ENCODE peak calls at places on chromosomes 5 and 9, in nine cellular contexts. One of them, this sample, is unnamed.

GRCh38 chr5:130687085-130687733 is 477.8 kb downstream of the HINT1 start:
- DNase-seq in HCT116: no peak
- DNase-seq in H1: no peak
- DNase-seq in astrocyte: no peak
- DNase-seq in GM23338: no peak
- DNase-seq in fibroblast of lung: no peak
- DNase-seq in neural progenitor cell: no peak
- DNase-seq in hepatocyte: no peak
- DNase-seq in osteoblast: no peak
- DNase-seq in this sample: no peak

GRCh38 chr9:4572184-4572826 is 82.0 kb downstream of the SLC1A1 start:
- DNase-seq in GM23338: no peak
- DNase-seq in astrocyte: no peak
- DNase-seq in neural progenitor cell: no peak
- DNase-seq in H1: no peak
- DNase-seq in hepatocyte: no peak
- DNase-seq in osteoblast: no peak
- DNase-seq in fibroblast of lung: no peak
- DNase-seq in HCT116: no peak
- DNase-seq in this sample: no peak

GRCh38 chr9:93224591-93224990 is 40.7 kb downstream of the WNK2 start:
- DNase-seq in astrocyte: no peak
- DNase-seq in neural progenitor cell: no peak
- DNase-seq in GM23338: peak; percentile 24
- DNase-seq in hepatocyte: peak; percentile 46
- DNase-seq in HCT116: peak; percentile 7
- DNase-seq in fibroblast of lung: no peak
- DNase-seq in H1: peak; percentile 29
- DNase-seq in osteoblast: peak; percentile 64
- DNase-seq in this sample: peak; percentile 90

GRCh38 chr9:135416771-135417290 is 62.8 kb upstream of the PPP1R26 start:
- DNase-seq in GM23338: no peak
- DNase-seq in osteoblast: peak; percentile 69
- DNase-seq in fibroblast of lung: no peak
- DNase-seq in neural progenitor cell: no peak
- DNase-seq in astrocyte: no peak
- DNase-seq in H1: no peak
- DNase-seq in HCT116: no peak
- DNase-seq in hepatocyte: no peak
- DNase-seq in this sample: no peak

GRCh38 chr9:123872710-123873109 is 57.2 kb downstream of the DENND1A start:
- DNase-seq in osteoblast: no peak
- DNase-seq in hepatocyte: no peak
- DNase-seq in fibroblast of lung: no peak
- DNase-seq in GM23338: no peak
- DNase-seq in astrocyte: no peak
- DNase-seq in H1: no peak
- DNase-seq in neural progenitor cell: peak; percentile 62
- DNase-seq in HCT116: no peak
- DNase-seq in this sample: no peak

GRCh38 chr5:2656186-2656585 is 95.3 kb downstream of the IRX2 start:
- DNase-seq in osteoblast: no peak
- DNase-seq in H1: no peak
- DNase-seq in astrocyte: peak; percentile 98
- DNase-seq in GM23338: no peak
- DNase-seq in hepatocyte: no peak
- DNase-seq in fibroblast of lung: peak; percentile 98
- DNase-seq in HCT116: no peak
- DNase-seq in neural progenitor cell: no peak
- DNase-seq in this sample: no peak

GRCh38 chr9:99593621-99594020 is 228.1 kb upstream of the NR4A3 start:
- DNase-seq in hepatocyte: no peak
- DNase-seq in HCT116: no peak
- DNase-seq in osteoblast: no peak
- DNase-seq in fibroblast of lung: no peak
- DNase-seq in astrocyte: no peak
- DNase-seq in neural progenitor cell: no peak
- DNase-seq in H1: no peak
- DNase-seq in GM23338: no peak
- DNase-seq in this sample: no peak

GRCh38 chr9:91930475-91930874 is 19.6 kb downstream of the ROR2 start:
- DNase-seq in fibroblast of lung: peak; percentile 44
- DNase-seq in neural progenitor cell: no peak
- DNase-seq in osteoblast: no peak
- DNase-seq in H1: no peak
- DNase-seq in astrocyte: peak; percentile 46
- DNase-seq in GM23338: peak; percentile 58
- DNase-seq in HCT116: no peak
- DNase-seq in hepatocyte: no peak
- DNase-seq in this sample: no peak

GRCh38 chr9:22142681-22143080 is 133.6 kb upstream of the CDKN2B start:
- DNase-seq in H1: no peak
- DNase-seq in neural progenitor cell: no peak
- DNase-seq in hepatocyte: no peak
- DNase-seq in fibroblast of lung: peak; percentile 78
- DNase-seq in HCT116: no peak
- DNase-seq in GM23338: no peak
- DNase-seq in osteoblast: no peak
- DNase-seq in astrocyte: peak; percentile 69
- DNase-seq in this sample: no peak

GRCh38 chr5:80255425-80255751 is 460 bp downstream of the SERINC5 start:
- DNase-seq in osteoblast: peak; percentile 96
- DNase-seq in astrocyte: peak; percentile 52
- DNase-seq in fibroblast of lung: peak; percentile 68
- DNase-seq in HCT116: no peak
- DNase-seq in GM23338: no peak
- DNase-seq in neural progenitor cell: peak; percentile 80
- DNase-seq in H1: no peak
- DNase-seq in hepatocyte: peak; percentile 78
- DNase-seq in this sample: peak; percentile 68

GRCh38 chr5:6482735-6483134 is 34.1 kb downstream of the UBE2QL1 start:
- DNase-seq in HCT116: no peak
- DNase-seq in GM23338: no peak
- DNase-seq in H1: no peak
- DNase-seq in neural progenitor cell: no peak
- DNase-seq in hepatocyte: no peak
- DNase-seq in astrocyte: no peak
- DNase-seq in fibroblast of lung: no peak
- DNase-seq in osteoblast: no peak
- DNase-seq in this sample: no peak

GRCh38 chr9:101366038-101366756 is 18.6 kb downstream of the BAAT start:
- DNase-seq in neural progenitor cell: no peak
- DNase-seq in hepatocyte: peak; percentile 24
- DNase-seq in astrocyte: peak; percentile 43
- DNase-seq in fibroblast of lung: peak; percentile 56
- DNase-seq in HCT116: no peak
- DNase-seq in osteoblast: peak; percentile 25
- DNase-seq in H1: no peak
- DNase-seq in GM23338: no peak
- DNase-seq in this sample: no peak

DNA sequence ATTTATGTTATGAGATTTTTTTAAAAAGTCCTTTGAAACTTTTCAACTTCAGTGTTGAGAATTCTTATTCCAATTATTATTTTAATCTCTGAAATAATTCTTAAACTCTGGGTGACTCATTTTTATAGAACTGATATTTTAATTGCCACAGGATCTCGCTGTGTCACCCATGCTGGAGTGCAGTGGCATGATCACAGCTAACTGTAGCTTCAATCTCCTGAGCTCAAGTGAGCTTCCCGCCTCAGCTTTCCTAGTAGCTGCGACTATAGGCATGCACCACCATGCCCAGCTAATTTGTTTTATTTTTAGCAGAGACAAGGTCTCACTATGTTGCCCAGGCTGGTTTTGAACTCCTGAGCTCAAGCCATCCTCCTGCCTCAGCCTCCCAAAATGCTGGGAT is 41.0 kb downstream of the DIMT1 start:
- DNase-seq in HCT116: no peak
- DNase-seq in astrocyte: no peak
- DNase-seq in fibroblast of lung: no peak
- DNase-seq in GM23338: no peak
- DNase-seq in H1: no peak
- DNase-seq in neural progenitor cell: no peak
- DNase-seq in osteoblast: no peak
- DNase-seq in hepatocyte: no peak
- DNase-seq in this sample: no peak
- H3K36me3 ChIP-seq in HCT116: peaks cover 6% of the 10 kb centered on the region
- H3K36me3 ChIP-seq in astrocyte: peaks cover 16% of the 10 kb centered on the region
- H3K36me3 ChIP-seq in fibroblast of lung: peaks cover 2% of the 10 kb centered on the region
- H3K36me3 ChIP-seq in GM23338: peaks cover 46% of the 10 kb centered on the region
- H3K36me3 ChIP-seq in H1: peaks cover 76% of the 10 kb centered on the region
- H3K36me3 ChIP-seq in neural progenitor cell: peaks cover 28% of the 10 kb centered on the region
- H3K36me3 ChIP-seq in osteoblast: peaks cover 24% of the 10 kb centered on the region
- H3K36me3 ChIP-seq in hepatocyte: no peaks in the 10 kb centered on the region
- H3K36me3 ChIP-seq in this sample: peaks cover 24% of the 10 kb centered on the region

GRCh38 chr5:88957000-88957399 is 74.0 kb upstream of the MEF2C start:
- DNase-seq in neural progenitor cell: no peak
- DNase-seq in GM23338: no peak
- DNase-seq in hepatocyte: no peak
- DNase-seq in astrocyte: no peak
- DNase-seq in fibroblast of lung: no peak
- DNase-seq in osteoblast: no peak
- DNase-seq in H1: no peak
- DNase-seq in HCT116: no peak
- DNase-seq in this sample: no peak

GRCh38 chr5:88952996-88953643 is 70.1 kb upstream of the MEF2C start:
- DNase-seq in fibroblast of lung: no peak
- DNase-seq in hepatocyte: no peak
- DNase-seq in astrocyte: no peak
- DNase-seq in GM23338: no peak
- DNase-seq in neural progenitor cell: no peak
- DNase-seq in H1: no peak
- DNase-seq in HCT116: no peak
- DNase-seq in osteoblast: no peak
- DNase-seq in this sample: no peak

GRCh38 chr5:88956416-88956815 is 73.4 kb upstream of the MEF2C start:
- DNase-seq in osteoblast: no peak
- DNase-seq in astrocyte: peak; percentile 27
- DNase-seq in H1: no peak
- DNase-seq in GM23338: no peak
- DNase-seq in neural progenitor cell: no peak
- DNase-seq in HCT116: no peak
- DNase-seq in hepatocyte: no peak
- DNase-seq in fibroblast of lung: peak; percentile 47
- DNase-seq in this sample: no peak

GRCh38 chr5:88954511-88954910 is 71.5 kb upstream of the MEF2C start:
- DNase-seq in astrocyte: peak; percentile 27
- DNase-seq in osteoblast: no peak
- DNase-seq in neural progenitor cell: no peak
- DNase-seq in HCT116: no peak
- DNase-seq in H1: no peak
- DNase-seq in GM23338: no peak
- DNase-seq in hepatocyte: no peak
- DNase-seq in fibroblast of lung: peak; percentile 45
- DNase-seq in this sample: no peak

GRCh38 chr5:88955403-88955802 is 72.4 kb upstream of the MEF2C start:
- DNase-seq in astrocyte: no peak
- DNase-seq in hepatocyte: no peak
- DNase-seq in HCT116: no peak
- DNase-seq in GM23338: peak; percentile 56
- DNase-seq in H1: no peak
- DNase-seq in neural progenitor cell: peak; percentile 8
- DNase-seq in osteoblast: no peak
- DNase-seq in fibroblast of lung: no peak
- DNase-seq in this sample: no peak
- H2AFZ ChIP-seq in astrocyte: no peak overlapping the region
- H2AFZ ChIP-seq in hepatocyte: no peak overlapping the region
- H2AFZ ChIP-seq in HCT116: no peak overlapping the region
- H2AFZ ChIP-seq in GM23338: no peak overlapping the region
- H2AFZ ChIP-seq in H1: no peak overlapping the region
- H2AFZ ChIP-seq in neural progenitor cell: no peak overlapping the region
- H2AFZ ChIP-seq in osteoblast: no peak overlapping the region
- H2AFZ ChIP-seq in fibroblast of lung: no peak overlapping the region
- H2AFZ ChIP-seq in this sample: no peak overlapping the region

GRCh38 chr5:55920784-55921183 is 69.6 kb downstream of the IL31RA start:
- DNase-seq in H1: no peak
- DNase-seq in hepatocyte: no peak
- DNase-seq in osteoblast: no peak
- DNase-seq in neural progenitor cell: no peak
- DNase-seq in fibroblast of lung: no peak
- DNase-seq in astrocyte: no peak
- DNase-seq in GM23338: peak; percentile 32
- DNase-seq in HCT116: no peak
- DNase-seq in this sample: no peak
- TF ChIP-seq CTCF in H1: no peak
- TF ChIP-seq CTCF in hepatocyte: peak; percentile 20
- TF ChIP-seq CTCF in osteoblast: peak; percentile 66
- TF ChIP-seq CTCF in neural progenitor cell: no peak
- TF ChIP-seq CTCF in fibroblast of lung: peak; percentile 65
- TF ChIP-seq CTCF in astrocyte: peak; percentile 36
- TF ChIP-seq CTCF in GM23338: peak; percentile 40
- TF ChIP-seq CTCF in HCT116: peak; percentile 46
- TF ChIP-seq CTCF in this sample: peak; percentile 45

GRCh38 chr9:114626415-114627029 is 15.4 kb downstream of the TMEM268 start:
- DNase-seq in HCT116: no peak
- DNase-seq in osteoblast: no peak
- DNase-seq in astrocyte: no peak
- DNase-seq in H1: no peak
- DNase-seq in neural progenitor cell: no peak
- DNase-seq in fibroblast of lung: no peak
- DNase-seq in hepatocyte: no peak
- DNase-seq in GM23338: no peak
- DNase-seq in this sample: no peak

GRCh38 chr9:114624656-114625055 is 13.6 kb downstream of the TMEM268 start:
- DNase-seq in neural progenitor cell: no peak
- DNase-seq in fibroblast of lung: no peak
- DNase-seq in osteoblast: no peak
- DNase-seq in GM23338: no peak
- DNase-seq in HCT116: no peak
- DNase-seq in H1: no peak
- DNase-seq in astrocyte: no peak
- DNase-seq in hepatocyte: no peak
- DNase-seq in this sample: no peak

GRCh38 chr9:114631166-114631565 is 20.1 kb downstream of the TMEM268 start:
- DNase-seq in H1: no peak
- DNase-seq in astrocyte: no peak
- DNase-seq in osteoblast: no peak
- DNase-seq in HCT116: no peak
- DNase-seq in neural progenitor cell: no peak
- DNase-seq in hepatocyte: no peak
- DNase-seq in GM23338: no peak
- DNase-seq in fibroblast of lung: no peak
- DNase-seq in this sample: no peak

GRCh38 chr9:114629563-114630090 is 18.5 kb downstream of the TMEM268 start:
- DNase-seq in GM23338: no peak
- DNase-seq in fibroblast of lung: no peak
- DNase-seq in neural progenitor cell: no peak
- DNase-seq in osteoblast: no peak
- DNase-seq in HCT116: no peak
- DNase-seq in hepatocyte: no peak
- DNase-seq in H1: no peak
- DNase-seq in astrocyte: no peak
- DNase-seq in this sample: no peak

DNA sequence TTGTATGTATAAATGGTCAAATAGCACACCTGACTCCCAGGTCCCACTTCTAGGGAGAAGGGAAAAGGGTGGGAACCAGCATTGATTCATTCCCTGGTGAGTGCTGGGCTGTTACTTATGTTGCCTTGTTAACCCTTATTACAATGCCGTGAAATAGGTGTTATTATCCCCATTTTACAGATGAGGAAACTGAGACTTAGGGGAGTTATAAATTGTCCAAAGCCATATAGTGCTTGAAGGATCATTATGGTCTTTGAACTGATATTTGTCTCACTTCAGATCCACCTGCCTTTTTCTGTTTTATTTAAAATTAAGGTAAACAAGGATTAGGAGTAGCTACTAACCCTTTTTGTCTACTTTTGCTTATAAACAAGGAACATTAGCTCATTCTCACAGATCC is 16.5 kb downstream of the TMEM268 start:
- DNase-seq in osteoblast: no peak
- DNase-seq in astrocyte: no peak
- DNase-seq in neural progenitor cell: no peak
- DNase-seq in GM23338: no peak
- DNase-seq in hepatocyte: no peak
- DNase-seq in H1: no peak
- DNase-seq in HCT116: no peak
- DNase-seq in fibroblast of lung: no peak
- DNase-seq in this sample: no peak
- H3K36me3 ChIP-seq in osteoblast: peaks cover 17% of the 10 kb centered on the region
- H3K36me3 ChIP-seq in astrocyte: no peaks in the 10 kb centered on the region
- H3K36me3 ChIP-seq in neural progenitor cell: no peaks in the 10 kb centered on the region
- H3K36me3 ChIP-seq in GM23338: no peaks in the 10 kb centered on the region
- H3K36me3 ChIP-seq in hepatocyte: no peaks in the 10 kb centered on the region
- H3K36me3 ChIP-seq in H1: no peaks in the 10 kb centered on the region
- H3K36me3 ChIP-seq in HCT116: no peaks in the 10 kb centered on the region
- H3K36me3 ChIP-seq in fibroblast of lung: no peaks in the 10 kb centered on the region
- H3K36me3 ChIP-seq in this sample: no peaks in the 10 kb centered on the region

This sample was measured in PC-9.